ENCODE peak calls at places on chromosomes 1 and 21, in nine cellular contexts. N, X, Q, Y, Z, T, R, I and C are unnamed samples.

GRCh38 chr21:37153193-37153934 is 80.3 kb downstream of the TTC3 start:
- DNase-seq in Q (peak; percentile 88), X (no peak), I (no peak), R (no peak), Z (no peak), N (no peak), T (peak; percentile 81), Y (no peak), C (no peak)

GRCh38 chr1:198754670-198755069 is 115.8 kb downstream of the PTPRC start:
- DNase-seq in Y (no peak), I (no peak), Q (no peak), R (no peak), X (no peak), N (no peak), Z (no peak), T (no peak), C (no peak)

GRCh38 chr21:44092201-44092600 is 15.0 kb upstream of the PWP2 start:
- DNase-seq in I (no peak), Z (no peak), Q (no peak), Y (no peak), R (no peak), X (no peak), T (no peak), N (no peak), C (peak; percentile 33)

GRCh38 chr1:8415526-8416278 is 97.8 kb downstream of the SLC45A1 start:
- DNase-seq in R (no peak), I (no peak), X (no peak), Z (no peak), N (no peak), T (no peak), Q (peak; percentile 69), Y (no peak), C (no peak)

GRCh38 chr1:11383553-11384169 is 95.3 kb upstream of the DISP3 start:
- DNase-seq in Z (no peak), T (no peak), R (no peak), Q (peak; percentile 22), X (no peak), I (no peak), Y (no peak), N (no peak), C (no peak)

GRCh38 chr1:243582321-243582720 is 267.7 kb downstream of the AKT3 start:
- DNase-seq in R (no peak), Y (no peak), N (no peak), X (no peak), Z (no peak), Q (peak; percentile 33), I (no peak), T (no peak), C (no peak)

GRCh38 chr1:17470021-17470799 is 30.7 kb upstream of the RCC2 start:
- DNase-seq in Y (no peak), X (no peak), N (no peak), Q (no peak), I (no peak), R (no peak), Z (no peak), T (no peak), C (no peak)

GRCh38 chr1:185238447-185238846 is 78.6 kb downstream of the IVNS1ABP start:
- DNase-seq in Z (peak; percentile 7), N (no peak), I (no peak), T (peak; percentile 12), R (no peak), X (no peak), Q (peak; percentile 41), Y (no peak), C (no peak)

GRCh38 chr1:182330303-182330702 is 61.3 kb downstream of the GLUL start:
- DNase-seq in I (peak; percentile 70), Q (peak; percentile 27), Z (no peak), T (no peak), X (no peak), R (peak; percentile 73), Y (no peak), N (no peak), C (no peak)

GRCh38 chr21:33289199-33289819 is 23.1 kb downstream of the IL10RB start:
- DNase-seq in T (no peak), N (no peak), R (no peak), X (no peak), Q (peak; percentile 71), Z (no peak), I (no peak), Y (no peak), C (no peak)

GRCh38 chr1:108801101-108801500 is 54.6 kb downstream of the STXBP3 start:
- DNase-seq in N (no peak), T (no peak), Z (no peak), R (no peak), Y (no peak), Q (peak; percentile 40), I (no peak), X (no peak), C (no peak)

GRCh38 chr1:43302226-43302625 is 1.4 kb downstream of the TIE1 start:
- DNase-seq in Y (no peak), Z (no peak), R (no peak), N (no peak), T (no peak), I (no peak), X (no peak), Q (no peak), C (no peak)

GRCh38 chr1:178564783-178565180 is 51.9 kb downstream of the TEX35 start:
- DNase-seq in I (no peak), R (no peak), N (no peak), Q (no peak), Y (no peak), Z (no peak), X (no peak), T (no peak), C (no peak)

GRCh38 chr1:178560871-178561376 is 48.0 kb downstream of the TEX35 start:
- DNase-seq in R (no peak), Q (no peak), Y (no peak), X (no peak), T (no peak), I (no peak), Z (no peak), N (no peak), C (no peak)

GRCh38 chr1:178564086-178564782 is 51.3 kb downstream of the TEX35 start:
- DNase-seq in Z (no peak), N (no peak), T (no peak), X (no peak), Y (no peak), Q (peak; percentile 35), I (no peak), R (no peak), C (no peak)

GRCh38 chr1:178565586-178565985 is 52.7 kb downstream of the TEX35 start:
- DNase-seq in R (no peak), Y (no peak), N (no peak), Z (no peak), Q (no peak), X (no peak), I (no peak), T (no peak), C (no peak)

DNA sequence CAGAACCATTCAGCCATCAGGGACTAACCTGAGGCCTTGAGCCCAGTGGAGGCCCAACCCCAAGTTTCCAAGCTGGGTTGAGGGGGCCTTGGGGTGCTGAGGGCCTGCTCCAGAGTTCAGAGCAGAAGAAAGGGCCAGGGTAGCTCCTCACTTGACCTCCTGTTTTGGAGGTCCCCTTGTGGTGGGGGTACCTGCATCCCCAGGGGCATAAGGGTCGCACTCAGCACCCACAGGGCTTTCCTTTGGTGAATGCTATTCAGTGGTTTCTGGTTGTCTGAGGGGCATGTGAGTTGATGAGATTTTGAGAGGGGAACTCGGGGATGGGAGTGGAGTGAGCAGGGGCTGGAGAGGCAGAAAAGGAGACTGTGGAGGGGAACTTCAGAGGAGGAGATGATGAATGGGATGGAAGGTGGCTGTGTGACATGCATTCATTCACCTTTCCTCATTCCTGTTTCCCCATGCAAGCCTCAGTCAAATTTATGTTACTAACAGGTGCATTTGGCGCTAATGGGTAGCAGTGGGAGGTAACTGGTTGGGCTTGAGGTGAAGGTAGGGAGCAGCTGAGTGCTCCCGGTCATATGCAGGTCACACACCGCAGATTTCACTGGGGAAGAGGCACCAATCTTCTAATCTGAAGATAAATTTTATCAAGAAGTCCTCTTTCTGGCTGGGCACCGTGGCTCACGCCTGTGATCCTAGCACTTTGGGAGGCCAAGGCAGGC is 50.4 kb downstream of the TEX35 start:
- DNase-seq in X (no peak), Q (no peak), N (no peak), Y (no peak), Z (no peak), R (no peak), T (no peak), I (no peak), C (no peak)
- TF ChIP-seq CTCF in X (no peak), Q (no peak), N (no peak), Y (no peak), Z (no peak), R (no peak), T (no peak), I (no peak), C (no peak)

DNA sequence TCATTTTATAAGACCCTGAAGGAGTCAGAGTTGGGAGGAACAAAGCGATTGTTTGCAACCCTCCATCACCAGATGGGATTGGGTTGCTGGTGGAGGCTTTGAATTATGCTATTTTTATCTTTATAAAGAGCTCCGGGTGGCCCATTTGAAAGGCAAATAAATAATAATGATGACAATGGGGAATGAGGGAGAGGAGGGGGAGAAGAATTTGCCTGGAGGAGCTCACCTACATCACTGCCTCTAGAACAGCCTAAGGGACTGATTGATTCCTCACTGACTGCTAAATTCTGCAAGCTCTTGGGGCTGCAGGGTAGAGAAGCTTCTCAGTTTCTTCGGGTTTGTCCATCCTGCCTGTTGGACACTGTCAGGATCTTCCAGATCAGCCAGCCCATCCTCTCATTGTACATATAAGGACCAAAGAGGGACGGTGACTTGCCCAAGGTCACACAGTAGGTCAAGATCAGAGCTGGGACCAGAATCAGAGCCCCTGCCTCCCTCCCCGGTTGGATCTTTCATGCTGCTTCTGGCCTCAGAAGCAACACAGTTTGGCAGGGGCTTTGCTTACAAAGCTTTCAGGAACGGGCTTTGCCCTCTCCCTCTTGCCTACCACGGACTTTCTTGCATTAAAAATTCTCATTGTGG is 130.8 kb upstream of the ZBTB40 start:
- DNase-seq in Y (no peak), T (no peak), N (no peak), Q (no peak), R (no peak), Z (no peak), X (no peak), I (no peak), C (no peak)
- H3K4me1 ChIP-seq in Y (no peaks in the 10 kb centered on the region), T (no peaks in the 10 kb centered on the region), N (no peaks in the 10 kb centered on the region), Q (no peaks in the 10 kb centered on the region), R (no peaks in the 10 kb centered on the region), Z (no peaks in the 10 kb centered on the region), X (no peaks in the 10 kb centered on the region), I (no peaks in the 10 kb centered on the region), C (no peaks in the 10 kb centered on the region)

GRCh38 chr1:22621761-22622160 is 14.7 kb upstream of the C1QA start:
- DNase-seq in I (no peak), R (no peak), N (no peak), Q (no peak), T (no peak), Z (no peak), X (no peak), Y (no peak), C (no peak)
- TF ChIP-seq CTCF in I (no peak), R (no peak), N (no peak), Q (no peak), T (no peak), Z (no peak), X (no peak), Y (no peak), C (no peak)

DNA sequence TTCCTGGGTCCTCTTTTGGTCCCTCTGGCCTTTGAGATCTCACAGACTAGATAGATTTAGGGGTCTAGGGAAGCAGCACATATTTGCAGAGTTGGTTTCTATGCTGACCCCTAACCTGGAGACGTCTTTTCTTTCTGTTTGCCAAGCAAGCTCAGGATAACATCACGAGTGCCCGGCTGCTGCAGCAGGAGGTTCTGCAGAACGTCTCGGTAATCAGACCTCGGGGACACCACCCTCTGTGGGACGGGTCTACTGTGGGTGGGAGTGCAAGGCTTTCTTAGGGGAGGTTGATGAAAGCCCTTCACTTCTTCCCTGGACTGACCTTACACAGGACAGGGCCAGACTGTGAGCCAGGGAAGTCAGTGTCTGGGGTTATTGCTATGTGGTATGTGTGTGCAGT is 2.9 kb downstream of the IL24 start:
- DNase-seq in Y (no peak), I (no peak), R (no peak), Z (no peak), N (no peak), Q (no peak), X (no peak), T (no peak), C (no peak)
- H3K4me1 ChIP-seq in Y (no peaks in the 10 kb centered on the region), I (no peaks in the 10 kb centered on the region), R (no peaks in the 10 kb centered on the region), Z (peaks cover 45% of the 10 kb centered on the region), N (peaks cover 5% of the 10 kb centered on the region), Q (no peaks in the 10 kb centered on the region), X (no peaks in the 10 kb centered on the region), T (no peaks in the 10 kb centered on the region), C (peaks cover 12% of the 10 kb centered on the region)